ENCODE peak calls at places on chromosome 9, in nine cellular contexts. A is germinal center; W is stimulated activated naive CD8-positive, alpha-beta T cell treated with anti-CD3 and anti-CD28 coated beads, Interleukin-15, amount 100 ng/mL, for 72 hours; B is Caki2; L is left ventricle myocardium superior; O is amniotic stem cell; M is stimulated activated CD4-positive, alpha-beta T cell treated with anti-CD3 and anti-CD28 coated beads, TNF-alpha, amount 100 ng/mL, for 24 hours; C is AG08395; H is ACHN. I is an unnamed sample.

GRCh38 chr9:25025686-25026085 is 480.0 kb upstream of the IZUMO3 start:
- DNase-seq in W (no peak), B (no peak), O (no peak), H (no peak), A (no peak), L (no peak), M (no peak), C (no peak), I (no peak)

GRCh38 chr9:87630266-87630665 is 95.7 kb upstream of the CTSL start:
- DNase-seq in A (no peak), B (no peak), M (no peak), L (no peak), W (no peak), C (no peak), O (no peak), H (no peak), I (no peak)

GRCh38 chr9:133089271-133089671 is 27.5 kb downstream of the CEL start:
- DNase-seq in W (no peak), M (no peak), L (no peak), A (no peak), O (no peak), B (no peak), C (peak), H (no peak), I (no peak)

GRCh38 chr9:98185021-98185567 is 7.3 kb downstream of the CORO2A start:
- DNase-seq in O (no peak), H (no peak), B (no peak), M (no peak), W (no peak), L (no peak), A (no peak), C (no peak), I (no peak)

GRCh38 chr9:112233769-112234168 is 58.7 kb upstream of the SUSD1 start:
- DNase-seq in C (peak), A (no peak), W (no peak), O (peak), H (no peak), B (no peak), L (no peak), M (no peak), I (peak)

GRCh38 chr9:18238254-18238653 is 235.7 kb upstream of the ADAMTSL1 start:
- DNase-seq in C (peak), W (no peak), H (peak), O (no peak), B (peak), A (no peak), M (no peak), L (no peak), I (peak)

GRCh38 chr9:7973123-7973522 is 173.5 kb upstream of the DMAC1 start:
- DNase-seq in H (no peak), A (no peak), C (no peak), L (no peak), M (no peak), W (no peak), O (no peak), B (no peak), I (no peak)

GRCh38 chr9:137037483-137037882 is 5.6 kb upstream of the FUT7 start:
- DNase-seq in B (no peak), O (no peak), H (no peak), C (no peak), W (no peak), L (no peak), A (no peak), M (no peak), I (no peak)

GRCh38 chr9:70484232-70485130 is 70.0 kb upstream of the KLF9 start:
- DNase-seq in L (no peak), C (peak), A (peak), W (no peak), M (no peak), O (no peak), H (peak), B (peak), I (peak)

GRCh38 chr9:124511891-124512805 is 4.9 kb upstream of the NR5A1 start:
- DNase-seq in H (no peak), C (no peak), L (no peak), M (no peak), O (no peak), A (no peak), B (no peak), W (no peak), I (no peak)

I was measured in choroid plexus epithelial cell.